ENCODE peak calls at places on chromosomes 11 and 22, in six cellular contexts. One of them, this sample, is unnamed.

GRCh38 chr11:67251841-67252240 is 14.4 kb upstream of the GRK2 start:
- DNase-seq in occipital lobe: no peak
- DNase-seq in activated T-helper 1 cell treated with anti-CD3 and anti-CD28 coated beads, Interleukin-12 subunit alpha, Interleukin-12 subunit beta, Interleukin-2, Interleukin-4 antibody, amounts not matched to agents 30 ng/mL and 10 ng/mL and 1 ng/mL, durations not matched to agents 14 hours and 24 hours and 36 hours: no peak
- DNase-seq in WTC11: no peak
- DNase-seq in head of caudate nucleus: no peak
- DNase-seq in HTR-8/SVneo: no peak
- DNase-seq in this sample: no peak

GRCh38 chr11:65861165-65861505 is 902 bp downstream of the MUS81 start:
- DNase-seq in occipital lobe: no peak
- DNase-seq in head of caudate nucleus: peak
- DNase-seq in HTR-8/SVneo: no peak
- DNase-seq in WTC11: no peak
- DNase-seq in activated T-helper 1 cell treated with anti-CD3 and anti-CD28 coated beads, Interleukin-12 subunit alpha, Interleukin-12 subunit beta, Interleukin-2, Interleukin-4 antibody, amounts not matched to agents 30 ng/mL and 10 ng/mL and 1 ng/mL, durations not matched to agents 14 hours and 24 hours and 36 hours: no peak
- DNase-seq in this sample: no peak

GRCh38 chr22:43829448-43829821 is 17.3 kb upstream of the EFCAB6 start:
- DNase-seq in WTC11: no peak
- DNase-seq in occipital lobe: no peak
- DNase-seq in head of caudate nucleus: no peak
- DNase-seq in HTR-8/SVneo: no peak
- DNase-seq in activated T-helper 1 cell treated with anti-CD3 and anti-CD28 coated beads, Interleukin-12 subunit alpha, Interleukin-12 subunit beta, Interleukin-2, Interleukin-4 antibody, amounts not matched to agents 30 ng/mL and 10 ng/mL and 1 ng/mL, durations not matched to agents 14 hours and 24 hours and 36 hours: no peak
- DNase-seq in this sample: no peak

GRCh38 chr11:13335319-13335718 is 57.7 kb downstream of the BMAL1 start:
- DNase-seq in head of caudate nucleus: peak
- DNase-seq in WTC11: peak
- DNase-seq in activated T-helper 1 cell treated with anti-CD3 and anti-CD28 coated beads, Interleukin-12 subunit alpha, Interleukin-12 subunit beta, Interleukin-2, Interleukin-4 antibody, amounts not matched to agents 30 ng/mL and 10 ng/mL and 1 ng/mL, durations not matched to agents 14 hours and 24 hours and 36 hours: peak
- DNase-seq in HTR-8/SVneo: peak
- DNase-seq in occipital lobe: no peak
- DNase-seq in this sample: peak

GRCh38 chr11:109298865-109299264 is 123.1 kb upstream of the C11orf87 start:
- DNase-seq in HTR-8/SVneo: no peak
- DNase-seq in occipital lobe: no peak
- DNase-seq in activated T-helper 1 cell treated with anti-CD3 and anti-CD28 coated beads, Interleukin-12 subunit alpha, Interleukin-12 subunit beta, Interleukin-2, Interleukin-4 antibody, amounts not matched to agents 30 ng/mL and 10 ng/mL and 1 ng/mL, durations not matched to agents 14 hours and 24 hours and 36 hours: no peak
- DNase-seq in WTC11: no peak
- DNase-seq in head of caudate nucleus: no peak
- DNase-seq in this sample: no peak

GRCh38 chr11:103091024-103091423 is 936 bp downstream of the DCUN1D5 start:
- DNase-seq in activated T-helper 1 cell treated with anti-CD3 and anti-CD28 coated beads, Interleukin-12 subunit alpha, Interleukin-12 subunit beta, Interleukin-2, Interleukin-4 antibody, amounts not matched to agents 30 ng/mL and 10 ng/mL and 1 ng/mL, durations not matched to agents 14 hours and 24 hours and 36 hours: no peak
- DNase-seq in HTR-8/SVneo: no peak
- DNase-seq in WTC11: no peak
- DNase-seq in head of caudate nucleus: no peak
- DNase-seq in occipital lobe: no peak
- DNase-seq in this sample: no peak

GRCh38 chr11:83071641-83072591 is at the start of gene RAB30:
- DNase-seq in head of caudate nucleus: peak
- DNase-seq in HTR-8/SVneo: peak
- DNase-seq in activated T-helper 1 cell treated with anti-CD3 and anti-CD28 coated beads, Interleukin-12 subunit alpha, Interleukin-12 subunit beta, Interleukin-2, Interleukin-4 antibody, amounts not matched to agents 30 ng/mL and 10 ng/mL and 1 ng/mL, durations not matched to agents 14 hours and 24 hours and 36 hours: peak
- DNase-seq in occipital lobe: peak
- DNase-seq in WTC11: peak
- DNase-seq in this sample: peak

GRCh38 chr22:30054764-30055069 is 25.5 kb upstream of the HORMAD2 start:
- DNase-seq in HTR-8/SVneo: no peak
- DNase-seq in occipital lobe: no peak
- DNase-seq in WTC11: no peak
- DNase-seq in head of caudate nucleus: no peak
- DNase-seq in activated T-helper 1 cell treated with anti-CD3 and anti-CD28 coated beads, Interleukin-12 subunit alpha, Interleukin-12 subunit beta, Interleukin-2, Interleukin-4 antibody, amounts not matched to agents 30 ng/mL and 10 ng/mL and 1 ng/mL, durations not matched to agents 14 hours and 24 hours and 36 hours: no peak
- DNase-seq in this sample: no peak

GRCh38 chr22:35205141-35205775 is 52.0 kb upstream of the HMGXB4 start:
- DNase-seq in activated T-helper 1 cell treated with anti-CD3 and anti-CD28 coated beads, Interleukin-12 subunit alpha, Interleukin-12 subunit beta, Interleukin-2, Interleukin-4 antibody, amounts not matched to agents 30 ng/mL and 10 ng/mL and 1 ng/mL, durations not matched to agents 14 hours and 24 hours and 36 hours: no peak
- DNase-seq in HTR-8/SVneo: no peak
- DNase-seq in WTC11: no peak
- DNase-seq in occipital lobe: no peak
- DNase-seq in head of caudate nucleus: peak
- DNase-seq in this sample: no peak

GRCh38 chr11:14617241-14618027 is 26.2 kb upstream of the PDE3B start:
- DNase-seq in occipital lobe: no peak
- DNase-seq in head of caudate nucleus: no peak
- DNase-seq in HTR-8/SVneo: no peak
- DNase-seq in WTC11: no peak
- DNase-seq in activated T-helper 1 cell treated with anti-CD3 and anti-CD28 coated beads, Interleukin-12 subunit alpha, Interleukin-12 subunit beta, Interleukin-2, Interleukin-4 antibody, amounts not matched to agents 30 ng/mL and 10 ng/mL and 1 ng/mL, durations not matched to agents 14 hours and 24 hours and 36 hours: no peak
- DNase-seq in this sample: no peak

GRCh38 chr11:125372088-125372487 is 124.0 kb downstream of the FEZ1 start:
- DNase-seq in occipital lobe: no peak
- DNase-seq in head of caudate nucleus: no peak
- DNase-seq in WTC11: peak
- DNase-seq in HTR-8/SVneo: no peak
- DNase-seq in activated T-helper 1 cell treated with anti-CD3 and anti-CD28 coated beads, Interleukin-12 subunit alpha, Interleukin-12 subunit beta, Interleukin-2, Interleukin-4 antibody, amounts not matched to agents 30 ng/mL and 10 ng/mL and 1 ng/mL, durations not matched to agents 14 hours and 24 hours and 36 hours: no peak
- DNase-seq in this sample: no peak

GRCh38 chr11:41281131-41281742 is 178.2 kb downstream of the LRRC4C start:
- DNase-seq in activated T-helper 1 cell treated with anti-CD3 and anti-CD28 coated beads, Interleukin-12 subunit alpha, Interleukin-12 subunit beta, Interleukin-2, Interleukin-4 antibody, amounts not matched to agents 30 ng/mL and 10 ng/mL and 1 ng/mL, durations not matched to agents 14 hours and 24 hours and 36 hours: no peak
- DNase-seq in HTR-8/SVneo: no peak
- DNase-seq in WTC11: no peak
- DNase-seq in head of caudate nucleus: no peak
- DNase-seq in occipital lobe: peak
- DNase-seq in this sample: no peak

GRCh38 chr22:47277001-47277400 is 514.6 kb downstream of the TBC1D22A start:
- DNase-seq in WTC11: no peak
- DNase-seq in activated T-helper 1 cell treated with anti-CD3 and anti-CD28 coated beads, Interleukin-12 subunit alpha, Interleukin-12 subunit beta, Interleukin-2, Interleukin-4 antibody, amounts not matched to agents 30 ng/mL and 10 ng/mL and 1 ng/mL, durations not matched to agents 14 hours and 24 hours and 36 hours: no peak
- DNase-seq in head of caudate nucleus: no peak
- DNase-seq in occipital lobe: no peak
- DNase-seq in HTR-8/SVneo: no peak
- DNase-seq in this sample: no peak

GRCh38 chr11:75189911-75190310 is 39.0 kb downstream of the SLCO2B1 start:
- DNase-seq in activated T-helper 1 cell treated with anti-CD3 and anti-CD28 coated beads, Interleukin-12 subunit alpha, Interleukin-12 subunit beta, Interleukin-2, Interleukin-4 antibody, amounts not matched to agents 30 ng/mL and 10 ng/mL and 1 ng/mL, durations not matched to agents 14 hours and 24 hours and 36 hours: no peak
- DNase-seq in WTC11: no peak
- DNase-seq in occipital lobe: no peak
- DNase-seq in HTR-8/SVneo: no peak
- DNase-seq in head of caudate nucleus: no peak
- DNase-seq in this sample: no peak

GRCh38 chr11:82009133-82009532 is 724.5 kb downstream of the FAM181B start:
- DNase-seq in occipital lobe: no peak
- DNase-seq in activated T-helper 1 cell treated with anti-CD3 and anti-CD28 coated beads, Interleukin-12 subunit alpha, Interleukin-12 subunit beta, Interleukin-2, Interleukin-4 antibody, amounts not matched to agents 30 ng/mL and 10 ng/mL and 1 ng/mL, durations not matched to agents 14 hours and 24 hours and 36 hours: no peak
- DNase-seq in WTC11: no peak
- DNase-seq in head of caudate nucleus: no peak
- DNase-seq in HTR-8/SVneo: no peak
- DNase-seq in this sample: no peak

GRCh38 chr22:22706253-22706940 is 62.0 kb downstream of the GGTLC2 start:
- DNase-seq in head of caudate nucleus: no peak
- DNase-seq in WTC11: no peak
- DNase-seq in HTR-8/SVneo: no peak
- DNase-seq in activated T-helper 1 cell treated with anti-CD3 and anti-CD28 coated beads, Interleukin-12 subunit alpha, Interleukin-12 subunit beta, Interleukin-2, Interleukin-4 antibody, amounts not matched to agents 30 ng/mL and 10 ng/mL and 1 ng/mL, durations not matched to agents 14 hours and 24 hours and 36 hours: no peak
- DNase-seq in occipital lobe: no peak
- DNase-seq in this sample: no peak

GRCh38 chr11:120523196-120523595 is 11.6 kb downstream of the GRIK4 start:
- DNase-seq in WTC11: no peak
- DNase-seq in HTR-8/SVneo: no peak
- DNase-seq in activated T-helper 1 cell treated with anti-CD3 and anti-CD28 coated beads, Interleukin-12 subunit alpha, Interleukin-12 subunit beta, Interleukin-2, Interleukin-4 antibody, amounts not matched to agents 30 ng/mL and 10 ng/mL and 1 ng/mL, durations not matched to agents 14 hours and 24 hours and 36 hours: no peak
- DNase-seq in head of caudate nucleus: no peak
- DNase-seq in occipital lobe: no peak
- DNase-seq in this sample: no peak

GRCh38 chr11:125166903-125167291 is 2.3 kb downstream of the PKNOX2 start:
- DNase-seq in occipital lobe: no peak
- DNase-seq in activated T-helper 1 cell treated with anti-CD3 and anti-CD28 coated beads, Interleukin-12 subunit alpha, Interleukin-12 subunit beta, Interleukin-2, Interleukin-4 antibody, amounts not matched to agents 30 ng/mL and 10 ng/mL and 1 ng/mL, durations not matched to agents 14 hours and 24 hours and 36 hours: no peak
- DNase-seq in head of caudate nucleus: no peak
- DNase-seq in WTC11: no peak
- DNase-seq in HTR-8/SVneo: no peak
- DNase-seq in this sample: no peak